ENCODE peak calls at places on chromosomes 5 and 9, in five cellular contexts. T is CD4-positive, alpha-beta T cell; E is small intestine; H is upper lobe of left lung; Q is neuronal stem cell. F is an unnamed sample. For H3K9me3, the result is how much of the 10 kb centered on the place peaks cover.

GRCh38 chr9:125674981-125675973 is 31.7 kb downstream of the MAPKAP1 start:
- DNase-seq in T (no peak), E (peak), H (no peak), Q (no peak), F (no peak)

GRCh38 chr9:16904655-16905054 is 34.2 kb upstream of the BNC2 start:
- DNase-seq in T (no peak), E (no peak), H (no peak), Q (no peak), F (no peak)

GRCh38 chr9:118586978-118587377 is 782.3 kb downstream of the BRINP1 start:
- DNase-seq in T (no peak), E (no peak), H (no peak), Q (no peak), F (no peak)

GRCh38 chr9:38038307-38039089 is 30.5 kb downstream of the SHB start:
- DNase-seq in T (no peak), E (no peak), H (no peak), Q (no peak), F (no peak)

GRCh38 chr9:105887679-105888078 is 193.3 kb downstream of the TMEM38B start:
- DNase-seq in T (no peak), E (no peak), H (no peak), Q (no peak), F (no peak)

GRCh38 chr5:177494356-177495195 is 2.8 kb downstream of the PDLIM7 start:
- DNase-seq in T (no peak), E (peak), H (peak), Q (peak), F (no peak)

GRCh38 chr9:121369595-121370265 is at the start of gene STOM:
- DNase-seq in T (peak), E (peak), H (peak), Q (no peak), F (peak)

GRCh38 chr5:135246923-135247795 is 151.9 kb downstream of the MACROH2A1 start:
- DNase-seq in T (no peak), E (no peak), H (peak), Q (no peak), F (no peak)

GRCh38 chr5:39459091-39459490 is 34.3 kb upstream of the DAB2 start:
- DNase-seq in T (no peak), E (no peak), H (no peak), Q (no peak), F (no peak)

GRCh38 chr5:102216559-102217157 is 79.4 kb downstream of the SLCO4C1 start:
- DNase-seq in T (no peak), E (no peak), H (no peak), Q (no peak), F (no peak)

GRCh38 chr9:134551657-134552348 is 89.8 kb upstream of the COL5A1 start:
- DNase-seq in T (no peak), E (no peak), H (no peak), Q (no peak), F (no peak)

GRCh38 chr9:70091553-70091952 is 47.9 kb downstream of the MAMDC2 start:
- DNase-seq in T (no peak), E (no peak), H (no peak), Q (no peak), F (no peak)

GRCh38 chr9:20479419-20480155 is 142.7 kb downstream of the MLLT3 start:
- DNase-seq in T (no peak), E (no peak), H (no peak), Q (no peak), F (no peak)

GRCh38 chr5:135372654-135373381 is 26.2 kb downstream of the MACROH2A1 start:
- DNase-seq in T (no peak), E (no peak), H (no peak), Q (no peak), F (no peak)

GRCh38 chr5:169450464-169450863 is 133.1 kb upstream of the SPDL1 start:
- DNase-seq in T (no peak), E (no peak), H (no peak), Q (no peak), F (no peak)

GRCh38 chr9:35996358-35996970 is 38.5 kb upstream of the OR2S2 start:
- DNase-seq in T (no peak), E (no peak), H (peak), Q (no peak), F (no peak)

GRCh38 chr9:127918201-127919107 is 1.6 kb upstream of the ST6GALNAC4 start:
- DNase-seq in T (no peak), E (no peak), H (no peak), Q (no peak), F (no peak)

GRCh38 chr5:71475788-71476384 is 20.4 kb downstream of the BDP1 start:
- DNase-seq in T (no peak), E (peak), H (no peak), Q (peak), F (no peak)

GRCh38 chr9:71243951-71244350 is 122.5 kb upstream of the TRPM3 start:
- DNase-seq in T (no peak), E (no peak), H (no peak), Q (peak), F (no peak)

GRCh38 chr5:113267361-113267900 is 167.4 kb downstream of the TSSK1B start:
- DNase-seq in T (no peak), E (no peak), H (no peak), Q (no peak), F (no peak)

GRCh38 chr5:169181785-169182184 is 119.2 kb downstream of the SLIT3 start:
- DNase-seq in T (no peak), E (no peak), H (no peak), Q (no peak), F (no peak)

GRCh38 chr5:105146867-105147266 is 1584.3 kb upstream of the NUDT12 start:
- DNase-seq in T (no peak), E (no peak), H (no peak), Q (no peak), F (no peak)

GRCh38 chr9:93896093-93896492 is 59.1 kb downstream of the BARX1 start:
- DNase-seq in T (no peak), E (no peak), H (peak), Q (no peak), F (peak)

GRCh38 chr5:75566710-75567309 is 44.4 kb upstream of the ANKDD1B start:
- DNase-seq in T (no peak), E (peak), H (no peak), Q (peak), F (no peak)

GRCh38 chr5:117454716-117455212 is 880.1 kb upstream of the SEMA6A start:
- DNase-seq in T (no peak), E (peak), H (peak), Q (peak), F (peak)

GRCh38 chr9:126500600-126501382 is 112.9 kb upstream of the LMX1B start:
- DNase-seq in T (peak), E (peak), H (peak), Q (peak), F (peak)

GRCh38 chr9:26809795-26810194 is 82.8 kb downstream of the CAAP1 start:
- DNase-seq in T (no peak), E (no peak), H (no peak), Q (no peak), F (no peak)

GRCh38 chr5:67815455-67816391 is 399.8 kb upstream of the PIK3R1 start:
- DNase-seq in T (no peak), E (no peak), H (no peak), Q (no peak), F (no peak)

GRCh38 chr5:88304356-88304755 is 35.7 kb upstream of the TMEM161B start:
- DNase-seq in T (no peak), E (no peak), H (no peak), Q (no peak), F (no peak)

GRCh38 chr5:43115968-43116367 is 4.7 kb upstream of the ZNF131 start:
- DNase-seq in T (no peak), E (no peak), H (no peak), Q (no peak), F (no peak)

GRCh38 chr9:115143689-115144088 is 25.7 kb upstream of the TNC start:
- DNase-seq in T (no peak), E (no peak), H (no peak), Q (no peak), F (no peak)

GRCh38 chr9:121567142-121568100 is 67.8 kb upstream of the GGTA1 start:
- DNase-seq in T (no peak), E (no peak), H (no peak), Q (no peak), F (no peak)

GRCh38 chr5:176597417-176598389 is 12.3 kb downstream of the GPRIN1 start:
- DNase-seq in T (no peak), E (no peak), H (no peak), Q (no peak), F (no peak)

GRCh38 chr9:23555849-23556248 is 270.2 kb downstream of the ELAVL2 start:
- DNase-seq in T (no peak), E (no peak), H (no peak), Q (no peak), F (no peak)

DNA sequence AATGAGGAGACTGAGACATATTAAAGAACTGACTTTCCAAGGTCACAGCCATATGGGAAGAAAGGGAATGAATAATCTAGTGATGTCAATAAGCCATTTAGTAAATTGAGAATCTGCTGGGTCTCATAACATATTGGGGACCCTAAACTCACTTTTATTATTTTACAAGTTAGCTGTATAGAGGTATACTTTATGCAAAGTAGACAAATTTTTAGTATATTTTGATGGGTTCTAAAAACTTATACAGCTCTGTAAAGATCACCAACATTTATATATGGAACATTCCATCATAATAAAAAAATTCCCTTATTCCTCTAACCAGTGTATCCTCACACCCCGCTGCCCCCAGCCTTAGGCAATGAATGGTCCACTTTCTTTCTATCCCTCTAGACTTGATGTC is 35.7 kb upstream of the ZNF510 start:
- DNase-seq in T (no peak), E (no peak), H (no peak), Q (no peak), F (no peak)
- H3K9me3 ChIP-seq in T (half or more), E (under half), H (half or more), Q (under half), F (half or more)

DNA sequence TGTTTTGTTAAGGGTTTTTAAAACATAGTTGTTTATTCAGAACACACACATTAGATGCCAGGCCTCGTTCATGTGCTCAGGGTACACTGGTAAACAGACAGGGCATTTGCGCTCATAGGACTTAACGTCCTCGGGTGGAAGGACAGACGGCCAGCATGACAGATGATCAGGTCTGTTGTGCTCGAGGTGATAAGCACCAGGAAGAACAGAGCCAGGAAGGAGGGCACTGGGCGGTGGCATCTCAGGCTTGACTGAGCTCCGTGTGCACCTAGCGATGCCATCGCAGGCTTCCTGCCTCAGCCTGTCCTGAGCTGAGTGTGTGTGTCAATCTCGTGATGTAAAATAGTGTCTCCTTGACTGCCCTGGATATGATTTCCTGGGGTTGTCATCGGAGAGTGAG is 96.5 kb downstream of the EHMT1 start:
- DNase-seq in T (no peak), E (no peak), H (no peak), Q (no peak), F (no peak)
- H3K9me3 ChIP-seq in T (under half), E (under half), H (under half), Q (under half), F (under half)

GRCh38 chr5:9025942-9026341 is 519.9 kb downstream of the SEMA5A start:
- DNase-seq in T (no peak), E (no peak), H (no peak), Q (no peak), F (no peak)
- H3K9me3 ChIP-seq in T (under half), E (under half), H (under half), Q (under half), F (under half)

DNA sequence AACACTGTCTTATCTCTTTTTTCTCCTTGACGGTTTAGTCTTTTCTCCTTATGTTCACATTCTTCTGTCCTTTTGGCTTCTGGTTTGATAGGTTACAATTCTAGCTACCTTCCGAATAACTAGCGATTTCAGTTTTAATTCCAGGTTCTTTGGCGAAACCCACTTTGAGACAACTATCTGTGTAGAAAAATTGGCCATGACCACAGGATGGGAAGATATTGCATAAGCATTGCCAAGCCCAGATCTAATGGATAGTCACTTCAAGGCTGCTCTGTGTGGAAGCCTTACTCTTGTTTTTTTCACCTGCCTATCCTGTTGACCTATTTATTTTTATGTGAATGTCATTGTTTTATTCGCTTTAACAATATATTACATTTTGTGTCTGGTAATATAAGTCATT is 5.2 kb downstream of the ZNF189 start:
- DNase-seq in T (no peak), E (no peak), H (no peak), Q (no peak), F (no peak)
- H3K9me3 ChIP-seq in T (under half), E (under half), H (half or more), Q (under half), F (under half)

GRCh38 chr5:41764650-41765049 is 105.6 kb downstream of the OXCT1 start:
- DNase-seq in T (no peak), E (no peak), H (no peak), Q (no peak), F (no peak)

GRCh38 chr5:41761663-41762062 is 108.6 kb downstream of the OXCT1 start:
- DNase-seq in T (no peak), E (no peak), H (no peak), Q (no peak), F (no peak)

GRCh38 chr5:41762426-41762825 is 107.8 kb downstream of the OXCT1 start:
- DNase-seq in T (no peak), E (no peak), H (no peak), Q (no peak), F (no peak)

GRCh38 chr5:41763096-41763495 is 107.1 kb downstream of the OXCT1 start:
- DNase-seq in T (no peak), E (no peak), H (no peak), Q (no peak), F (no peak)

GRCh38 chr5:41763537-41763936 is 106.7 kb downstream of the OXCT1 start:
- DNase-seq in T (no peak), E (no peak), H (no peak), Q (no peak), F (no peak)
- H3K9me3 ChIP-seq in T (under half), E (under half), H (under half), Q (under half), F (under half)

DNA sequence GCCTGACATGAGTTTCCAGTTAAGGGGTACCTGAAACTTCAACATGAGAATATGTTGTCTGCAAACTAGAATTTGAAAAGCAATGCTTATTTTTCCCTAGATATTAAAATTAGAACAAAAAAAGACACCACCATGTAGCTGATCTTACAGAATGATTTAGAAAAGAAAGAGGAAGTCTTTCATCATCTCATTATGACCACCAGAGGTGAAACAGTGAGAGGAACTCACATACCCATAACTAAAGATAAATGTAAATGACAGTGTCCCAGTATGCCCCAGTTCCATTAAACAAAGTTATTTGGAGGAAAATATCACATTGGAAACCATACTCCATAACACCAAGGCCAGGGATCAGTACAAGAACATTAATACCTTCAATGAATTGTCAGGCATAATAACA is 6.9 kb downstream of the TAF7 start:
- DNase-seq in T (no peak), E (no peak), H (no peak), Q (no peak), F (no peak)
- H3K9me3 ChIP-seq in T (half or more), E (under half), H (half or more), Q (under half), F (under half)

GRCh38 chr9:29126783-29127182 is 1553.5 kb upstream of the C9orf72 start:
- DNase-seq in T (no peak), E (no peak), H (no peak), Q (no peak), F (no peak)

DNA sequence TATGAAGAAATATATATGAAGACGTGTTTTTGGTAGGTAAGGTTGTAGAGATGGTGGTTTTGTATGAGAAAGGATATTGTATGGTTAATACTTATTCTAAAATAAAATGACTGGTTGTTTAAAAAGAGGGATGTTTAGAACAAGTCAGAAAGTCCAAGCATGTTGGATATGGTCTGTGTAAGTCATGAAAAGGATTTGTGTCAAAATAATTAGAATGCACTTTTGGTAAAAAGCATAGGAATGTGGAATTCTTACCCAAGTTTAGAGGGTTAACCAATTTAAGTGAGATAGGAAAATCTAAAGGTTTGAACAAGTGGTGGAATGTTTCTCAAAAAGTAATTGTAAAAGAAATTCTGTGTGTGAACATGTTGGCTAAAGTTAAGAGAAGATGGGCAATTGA is 1556.5 kb upstream of the C9orf72 start:
- DNase-seq in T (no peak), E (no peak), H (no peak), Q (peak), F (no peak)
- H3K9me3 ChIP-seq in T (under half), E (under half), H (under half), Q (under half), F (under half)

F was measured in CD8-positive, alpha-beta memory T cell.